ENCODE peak calls at places on chromosomes 13 and 19, in five cellular contexts. One of them, this sample, is unnamed.

GRCh38 chr13:79678100-79678499 is 197.1 kb downstream of the NDFIP2 start:
- DNase-seq in mesenchymal stem cell: peak; percentile 53
- DNase-seq in body of pancreas: no peak
- DNase-seq in aorta: no peak
- DNase-seq in MG63: no peak
- DNase-seq in this sample: no peak

GRCh38 chr13:101398920-101399319 is 17.4 kb downstream of the NALCN start:
- DNase-seq in mesenchymal stem cell: peak; percentile 53
- DNase-seq in body of pancreas: no peak
- DNase-seq in aorta: no peak
- DNase-seq in MG63: no peak
- DNase-seq in this sample: no peak

GRCh38 chr19:17209126-17210036 is 5.8 kb upstream of the USE1 start:
- DNase-seq in mesenchymal stem cell: peak; percentile 30
- DNase-seq in body of pancreas: no peak
- DNase-seq in aorta: peak; percentile 51
- DNase-seq in MG63: peak; percentile 68
- DNase-seq in this sample: no peak

GRCh38 chr19:38656171-38656981 is 8.9 kb downstream of the ACTN4 start:
- DNase-seq in mesenchymal stem cell: peak; percentile 74
- DNase-seq in body of pancreas: no peak
- DNase-seq in aorta: no peak
- DNase-seq in MG63: no peak
- DNase-seq in this sample: no peak

GRCh38 chr19:1251233-1251502 is 2.8 kb downstream of the MIDN start:
- DNase-seq in mesenchymal stem cell: peak; percentile 81
- DNase-seq in body of pancreas: peak; percentile 68
- DNase-seq in aorta: peak; percentile 93
- DNase-seq in MG63: peak; percentile 53
- DNase-seq in this sample: no peak

GRCh38 chr13:49645451-49645850 is 17.1 kb downstream of the ARL11 start:
- DNase-seq in mesenchymal stem cell: no peak
- DNase-seq in body of pancreas: no peak
- DNase-seq in aorta: no peak
- DNase-seq in MG63: no peak
- DNase-seq in this sample: no peak

GRCh38 chr19:46383171-46383815 is 30.1 kb downstream of the CCDC8 start:
- DNase-seq in mesenchymal stem cell: no peak
- DNase-seq in body of pancreas: no peak
- DNase-seq in aorta: no peak
- DNase-seq in MG63: no peak
- DNase-seq in this sample: no peak

GRCh38 chr13:111304041-111304544 is 16.3 kb upstream of the TEX29 start:
- DNase-seq in mesenchymal stem cell: no peak
- DNase-seq in body of pancreas: no peak
- DNase-seq in aorta: no peak
- DNase-seq in MG63: no peak
- DNase-seq in this sample: no peak

GRCh38 chr19:2567580-2567979 is 91.7 kb downstream of the GADD45B start:
- DNase-seq in mesenchymal stem cell: no peak
- DNase-seq in body of pancreas: no peak
- DNase-seq in aorta: peak; percentile 92
- DNase-seq in MG63: no peak
- DNase-seq in this sample: no peak

GRCh38 chr13:72530471-72530870 is 197.0 kb downstream of the MZT1 start:
- DNase-seq in mesenchymal stem cell: no peak
- DNase-seq in body of pancreas: no peak
- DNase-seq in aorta: no peak
- DNase-seq in MG63: no peak
- DNase-seq in this sample: peak; percentile 40

DNA sequence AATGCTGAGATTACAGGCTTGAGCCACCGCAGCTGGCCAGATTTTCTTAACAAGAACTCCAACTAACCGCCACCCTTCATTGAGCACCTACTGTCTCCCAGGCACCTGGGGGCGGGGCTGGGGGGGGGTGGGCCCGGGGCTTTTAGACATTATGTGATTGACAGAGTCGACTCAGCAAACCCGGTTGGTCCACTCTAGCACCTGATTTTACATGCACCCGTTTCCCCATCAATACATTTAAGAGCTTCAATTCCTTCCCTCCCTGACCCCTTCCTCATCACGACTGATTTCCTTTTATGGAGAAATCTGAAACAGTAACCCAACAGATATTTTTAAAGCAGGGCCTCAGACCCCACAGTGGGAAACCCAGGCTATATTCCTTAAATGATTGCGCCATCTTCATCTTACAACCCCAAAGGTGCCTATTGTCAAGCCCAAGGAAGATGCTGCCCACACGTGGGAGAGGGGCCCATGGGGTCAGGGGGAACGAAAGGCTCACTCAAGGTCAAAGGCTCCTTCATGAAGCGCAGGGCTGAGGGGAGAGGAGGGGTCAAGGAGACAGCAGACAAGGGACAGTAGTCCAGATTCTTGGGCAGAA is 1.8 kb downstream of the INSR start:
- DNase-seq in mesenchymal stem cell: no peak
- DNase-seq in body of pancreas: no peak
- DNase-seq in aorta: no peak
- DNase-seq in MG63: no peak
- DNase-seq in this sample: no peak
- H3K4me3 ChIP-seq in mesenchymal stem cell: no peak overlapping the region
- H3K4me3 ChIP-seq in body of pancreas: peak overlapping the region; percentile 91
- H3K4me3 ChIP-seq in aorta: peak overlapping the region; percentile 90
- H3K4me3 ChIP-seq in MG63: peak overlapping the region; percentile 64
- H3K4me3 ChIP-seq in this sample: peak overlapping the region; percentile 58

GRCh38 chr19:34482380-34483250 is 1.1 kb downstream of the WTIP start:
- DNase-seq in mesenchymal stem cell: peak; percentile 54
- DNase-seq in body of pancreas: no peak
- DNase-seq in aorta: no peak
- DNase-seq in MG63: peak; percentile 63
- DNase-seq in this sample: no peak
- H3K4me3 ChIP-seq in mesenchymal stem cell: peak overlapping the region; percentile 88
- H3K4me3 ChIP-seq in body of pancreas: peak overlapping the region; percentile 34
- H3K4me3 ChIP-seq in aorta: peak overlapping the region; percentile 95
- H3K4me3 ChIP-seq in MG63: peak overlapping the region; percentile 75
- H3K4me3 ChIP-seq in this sample: peak overlapping the region; percentile 72

GRCh38 chr13:33349996-33350826 is 64.7 kb upstream of the STARD13 start:
- DNase-seq in mesenchymal stem cell: peak; percentile 66
- DNase-seq in body of pancreas: peak; percentile 66
- DNase-seq in aorta: peak; percentile 81
- DNase-seq in MG63: peak; percentile 73
- DNase-seq in this sample: no peak

GRCh38 chr13:33352520-33352919 is 67.0 kb upstream of the STARD13 start:
- DNase-seq in mesenchymal stem cell: no peak
- DNase-seq in body of pancreas: no peak
- DNase-seq in aorta: no peak
- DNase-seq in MG63: no peak
- DNase-seq in this sample: no peak

GRCh38 chr13:33352023-33352422 is 66.5 kb upstream of the STARD13 start:
- DNase-seq in mesenchymal stem cell: no peak
- DNase-seq in body of pancreas: no peak
- DNase-seq in aorta: no peak
- DNase-seq in MG63: no peak
- DNase-seq in this sample: peak; percentile 23

GRCh38 chr13:33349314-33349995 is 63.9 kb upstream of the STARD13 start:
- DNase-seq in mesenchymal stem cell: peak; percentile 77
- DNase-seq in body of pancreas: peak; percentile 25
- DNase-seq in aorta: peak; percentile 61
- DNase-seq in MG63: peak; percentile 47
- DNase-seq in this sample: no peak

DNA sequence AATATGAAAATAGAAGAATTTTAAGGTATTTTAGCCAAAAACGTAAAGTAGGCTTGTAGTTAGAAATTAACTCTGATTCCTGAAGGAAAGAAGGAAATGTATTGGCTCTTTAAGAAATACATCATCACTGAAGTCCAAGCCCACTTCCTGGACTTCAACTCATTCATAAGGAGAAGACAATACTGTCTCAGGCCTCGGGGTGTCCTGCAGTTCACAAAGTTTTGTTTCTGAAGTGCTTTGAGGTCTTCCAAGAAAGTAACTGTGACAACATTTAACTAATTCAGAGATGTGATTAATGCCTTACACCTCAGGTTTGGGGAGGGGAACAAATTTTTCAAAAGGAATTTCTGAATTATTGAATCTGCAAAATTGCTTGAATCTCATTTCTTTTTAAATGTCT is 65.8 kb upstream of the STARD13 start:
- DNase-seq in mesenchymal stem cell: peak; percentile 67
- DNase-seq in body of pancreas: no peak
- DNase-seq in aorta: no peak
- DNase-seq in MG63: peak; percentile 52
- DNase-seq in this sample: no peak
- H3K4me3 ChIP-seq in mesenchymal stem cell: no peak overlapping the region
- H3K4me3 ChIP-seq in body of pancreas: no peak overlapping the region
- H3K4me3 ChIP-seq in aorta: no peak overlapping the region
- H3K4me3 ChIP-seq in MG63: peak overlapping the region; percentile 87
- H3K4me3 ChIP-seq in this sample: no peak overlapping the region

DNA sequence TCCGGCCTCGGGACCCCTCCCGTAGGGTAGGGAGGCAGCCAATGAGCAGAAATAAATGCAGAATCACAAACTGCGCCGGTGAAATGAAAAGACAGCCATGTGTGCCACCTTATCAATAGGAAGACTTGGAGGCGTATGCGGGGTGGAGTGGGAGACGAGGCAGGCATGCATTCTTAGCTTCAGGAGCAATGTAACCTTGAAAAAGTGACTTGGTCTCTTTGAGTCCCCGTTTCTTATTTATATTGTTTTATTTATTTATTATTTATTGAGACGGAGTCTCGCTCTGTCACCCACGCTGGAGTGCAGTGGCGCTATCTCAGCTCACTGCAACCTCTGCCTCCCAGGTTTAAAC is 16.0 kb downstream of the SSC5D start:
- DNase-seq in mesenchymal stem cell: no peak
- DNase-seq in body of pancreas: no peak
- DNase-seq in aorta: no peak
- DNase-seq in MG63: no peak
- DNase-seq in this sample: no peak
- H3K4me3 ChIP-seq in mesenchymal stem cell: no peak overlapping the region
- H3K4me3 ChIP-seq in body of pancreas: no peak overlapping the region
- H3K4me3 ChIP-seq in aorta: no peak overlapping the region
- H3K4me3 ChIP-seq in MG63: peak overlapping the region; percentile 52
- H3K4me3 ChIP-seq in this sample: no peak overlapping the region

GRCh38 chr13:99496322-99497142 is 4.7 kb upstream of the TM9SF2 start:
- DNase-seq in mesenchymal stem cell: peak; percentile 13
- DNase-seq in body of pancreas: peak; percentile 20
- DNase-seq in aorta: peak; percentile 76
- DNase-seq in MG63: peak; percentile 91
- DNase-seq in this sample: no peak

GRCh38 chr13:99498304-99499161 is 2.7 kb upstream of the TM9SF2 start:
- DNase-seq in mesenchymal stem cell: peak; percentile 97
- DNase-seq in body of pancreas: peak; percentile 99
- DNase-seq in aorta: peak; percentile 98
- DNase-seq in MG63: peak; percentile 96
- DNase-seq in this sample: peak; percentile 94

GRCh38 chr13:99501135-99501951 is at the start of gene TM9SF2:
- DNase-seq in mesenchymal stem cell: peak; percentile 97
- DNase-seq in body of pancreas: peak; percentile 97
- DNase-seq in aorta: peak; percentile 98
- DNase-seq in MG63: peak; percentile 96
- DNase-seq in this sample: peak; percentile 89

GRCh38 chr13:99500839-99501134 is 485 bp upstream of the TM9SF2 start:
- DNase-seq in mesenchymal stem cell: no peak
- DNase-seq in body of pancreas: no peak
- DNase-seq in aorta: no peak
- DNase-seq in MG63: no peak
- DNase-seq in this sample: no peak

GRCh38 chr13:99495478-99496321 is 5.6 kb upstream of the TM9SF2 start:
- DNase-seq in mesenchymal stem cell: peak; percentile 6
- DNase-seq in body of pancreas: no peak
- DNase-seq in aorta: no peak
- DNase-seq in MG63: peak; percentile 39
- DNase-seq in this sample: no peak
- H3K4me3 ChIP-seq in mesenchymal stem cell: no peak overlapping the region
- H3K4me3 ChIP-seq in body of pancreas: no peak overlapping the region
- H3K4me3 ChIP-seq in aorta: no peak overlapping the region
- H3K4me3 ChIP-seq in MG63: peak overlapping the region; percentile 49
- H3K4me3 ChIP-seq in this sample: no peak overlapping the region

GRCh38 chr19:54418030-54418929 is 3.0 kb downstream of the TTYH1 start:
- DNase-seq in mesenchymal stem cell: peak; percentile 38
- DNase-seq in body of pancreas: no peak
- DNase-seq in aorta: no peak
- DNase-seq in MG63: no peak
- DNase-seq in this sample: no peak
- H3K4me3 ChIP-seq in mesenchymal stem cell: no peak overlapping the region
- H3K4me3 ChIP-seq in body of pancreas: no peak overlapping the region
- H3K4me3 ChIP-seq in aorta: no peak overlapping the region
- H3K4me3 ChIP-seq in MG63: no peak overlapping the region
- H3K4me3 ChIP-seq in this sample: no peak overlapping the region

This sample was measured in retinal pigment epithelial cell.